ENCODE peak calls at places on chromosomes 13 and 19, in seven cellular contexts. One of them, this sample, is unnamed.

GRCh38 chr19:10766681-10767201 is 48.9 kb downstream of the DNM2 start:
- DNase-seq in IMR-90: peak
- DNase-seq in fibroblast of the aortic adventitia: peak
- DNase-seq in retinal pigment epithelial cell: no peak
- DNase-seq in uterus: no peak
- DNase-seq in fibroblast of pulmonary artery: peak
- DNase-seq in PC-9: no peak
- DNase-seq in this sample: peak

GRCh38 chr19:13001166-13001501 is 5.9 kb downstream of the NFIX start:
- DNase-seq in IMR-90: no peak
- DNase-seq in fibroblast of the aortic adventitia: no peak
- DNase-seq in retinal pigment epithelial cell: no peak
- DNase-seq in uterus: no peak
- DNase-seq in fibroblast of pulmonary artery: no peak
- DNase-seq in PC-9: no peak
- DNase-seq in this sample: no peak

GRCh38 chr13:26249551-26249950 is 4.4 kb upstream of the CDK8 start:
- DNase-seq in IMR-90: no peak
- DNase-seq in fibroblast of the aortic adventitia: no peak
- DNase-seq in retinal pigment epithelial cell: no peak
- DNase-seq in uterus: no peak
- DNase-seq in fibroblast of pulmonary artery: no peak
- DNase-seq in PC-9: no peak
- DNase-seq in this sample: no peak

GRCh38 chr19:46704379-46705076 is 12.4 kb downstream of the PRKD2 start:
- DNase-seq in IMR-90: no peak
- DNase-seq in fibroblast of the aortic adventitia: peak
- DNase-seq in retinal pigment epithelial cell: no peak
- DNase-seq in uterus: peak
- DNase-seq in fibroblast of pulmonary artery: peak
- DNase-seq in PC-9: peak
- DNase-seq in this sample: peak

GRCh38 chr19:35126624-35126959 is 8.3 kb downstream of the LGI4 start:
- DNase-seq in IMR-90: no peak
- DNase-seq in fibroblast of the aortic adventitia: no peak
- DNase-seq in retinal pigment epithelial cell: no peak
- DNase-seq in uterus: no peak
- DNase-seq in fibroblast of pulmonary artery: no peak
- DNase-seq in PC-9: no peak
- DNase-seq in this sample: peak

GRCh38 chr13:60433505-60433904 is 36.5 kb downstream of the TDRD3 start:
- DNase-seq in IMR-90: no peak
- DNase-seq in fibroblast of the aortic adventitia: no peak
- DNase-seq in retinal pigment epithelial cell: no peak
- DNase-seq in uterus: no peak
- DNase-seq in fibroblast of pulmonary artery: no peak
- DNase-seq in PC-9: no peak
- DNase-seq in this sample: no peak

GRCh38 chr13:98508280-98509074 is 68.4 kb downstream of the STK24 start:
- DNase-seq in IMR-90: peak
- DNase-seq in fibroblast of the aortic adventitia: peak
- DNase-seq in retinal pigment epithelial cell: peak
- DNase-seq in uterus: no peak
- DNase-seq in fibroblast of pulmonary artery: peak
- DNase-seq in PC-9: peak
- DNase-seq in this sample: peak

GRCh38 chr13:113806104-113806471 is 47.1 kb downstream of the TMEM255B start:
- DNase-seq in IMR-90: no peak
- DNase-seq in fibroblast of the aortic adventitia: no peak
- DNase-seq in retinal pigment epithelial cell: no peak
- DNase-seq in uterus: no peak
- DNase-seq in fibroblast of pulmonary artery: no peak
- DNase-seq in PC-9: no peak
- DNase-seq in this sample: no peak

GRCh38 chr13:28717170-28717569 is 1.6 kb downstream of the SLC46A3 start:
- DNase-seq in IMR-90: no peak
- DNase-seq in fibroblast of the aortic adventitia: no peak
- DNase-seq in retinal pigment epithelial cell: no peak
- DNase-seq in uterus: no peak
- DNase-seq in fibroblast of pulmonary artery: no peak
- DNase-seq in PC-9: no peak
- DNase-seq in this sample: no peak

GRCh38 chr13:96294930-96295657 is 205.2 kb downstream of the HS6ST3 start:
- DNase-seq in IMR-90: no peak
- DNase-seq in fibroblast of the aortic adventitia: no peak
- DNase-seq in retinal pigment epithelial cell: no peak
- DNase-seq in uterus: no peak
- DNase-seq in fibroblast of pulmonary artery: no peak
- DNase-seq in PC-9: no peak
- DNase-seq in this sample: no peak

GRCh38 chr13:36345438-36346221 is 564 bp downstream of the SPART start:
- DNase-seq in IMR-90: peak
- DNase-seq in fibroblast of the aortic adventitia: peak
- DNase-seq in retinal pigment epithelial cell: peak
- DNase-seq in uterus: peak
- DNase-seq in fibroblast of pulmonary artery: peak
- DNase-seq in PC-9: peak
- DNase-seq in this sample: peak

GRCh38 chr13:47220453-47221150 is 323.7 kb upstream of the HTR2A start:
- DNase-seq in IMR-90: peak
- DNase-seq in fibroblast of the aortic adventitia: peak
- DNase-seq in retinal pigment epithelial cell: peak
- DNase-seq in uterus: no peak
- DNase-seq in fibroblast of pulmonary artery: peak
- DNase-seq in PC-9: no peak
- DNase-seq in this sample: peak

GRCh38 chr19:48844472-48844871 is 8.2 kb upstream of the HSD17B14 start:
- DNase-seq in IMR-90: peak
- DNase-seq in fibroblast of the aortic adventitia: peak
- DNase-seq in retinal pigment epithelial cell: no peak
- DNase-seq in uterus: no peak
- DNase-seq in fibroblast of pulmonary artery: peak
- DNase-seq in PC-9: no peak
- DNase-seq in this sample: peak

GRCh38 chr19:14354445-14354844 is 26.8 kb upstream of the ADGRE5 start:
- DNase-seq in IMR-90: no peak
- DNase-seq in fibroblast of the aortic adventitia: no peak
- DNase-seq in retinal pigment epithelial cell: no peak
- DNase-seq in uterus: no peak
- DNase-seq in fibroblast of pulmonary artery: no peak
- DNase-seq in PC-9: no peak
- DNase-seq in this sample: no peak

GRCh38 chr19:33388231-33388816 is 14.8 kb downstream of the CEBPG start:
- DNase-seq in IMR-90: no peak
- DNase-seq in fibroblast of the aortic adventitia: peak
- DNase-seq in retinal pigment epithelial cell: no peak
- DNase-seq in uterus: no peak
- DNase-seq in fibroblast of pulmonary artery: no peak
- DNase-seq in PC-9: no peak
- DNase-seq in this sample: no peak

GRCh38 chr13:113654591-113655357 is 3.2 kb downstream of the ATP4B start:
- DNase-seq in IMR-90: no peak
- DNase-seq in fibroblast of the aortic adventitia: no peak
- DNase-seq in retinal pigment epithelial cell: no peak
- DNase-seq in uterus: peak
- DNase-seq in fibroblast of pulmonary artery: no peak
- DNase-seq in PC-9: no peak
- DNase-seq in this sample: no peak

GRCh38 chr19:47035127-47035494 is 13.3 kb downstream of the TMEM160 start:
- DNase-seq in IMR-90: no peak
- DNase-seq in fibroblast of the aortic adventitia: no peak
- DNase-seq in retinal pigment epithelial cell: peak
- DNase-seq in uterus: no peak
- DNase-seq in fibroblast of pulmonary artery: no peak
- DNase-seq in PC-9: no peak
- DNase-seq in this sample: no peak

GRCh38 chr13:38369058-38369457 is 19.4 kb downstream of the UFM1 start:
- DNase-seq in IMR-90: no peak
- DNase-seq in fibroblast of the aortic adventitia: no peak
- DNase-seq in retinal pigment epithelial cell: no peak
- DNase-seq in uterus: no peak
- DNase-seq in fibroblast of pulmonary artery: no peak
- DNase-seq in PC-9: no peak
- DNase-seq in this sample: no peak

DNA sequence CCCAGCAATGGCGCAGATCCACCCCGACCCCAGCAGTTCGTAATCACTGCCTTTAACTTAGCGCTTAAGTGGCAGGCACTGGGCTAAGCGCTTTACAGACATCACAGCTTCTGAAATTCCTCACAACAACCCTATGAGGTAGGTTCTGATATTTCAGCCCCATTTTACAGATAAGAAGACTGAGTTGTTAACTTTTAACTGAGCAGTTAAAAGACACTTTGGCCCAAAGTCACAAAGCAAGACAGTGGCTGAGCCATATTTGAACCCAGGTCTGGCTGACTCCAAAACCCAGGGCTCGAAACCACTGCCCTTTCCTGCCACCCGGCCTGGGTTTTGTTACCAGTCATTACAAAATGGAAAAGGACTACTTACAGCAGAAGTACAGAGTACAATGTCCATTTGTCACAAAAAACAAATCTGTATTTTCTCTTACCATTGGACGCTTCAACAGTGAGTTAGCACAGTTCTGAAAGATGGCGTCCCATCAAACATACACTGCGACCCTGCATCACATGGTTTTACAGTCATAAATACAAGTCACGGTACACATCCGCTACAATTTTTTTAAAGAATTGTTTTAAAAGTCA is 8.5 kb downstream of the HNRNPL start:
- DNase-seq in IMR-90: no peak
- DNase-seq in fibroblast of the aortic adventitia: no peak
- DNase-seq in retinal pigment epithelial cell: no peak
- DNase-seq in uterus: no peak
- DNase-seq in fibroblast of pulmonary artery: no peak
- DNase-seq in PC-9: no peak
- DNase-seq in this sample: no peak
- H3K4me3 ChIP-seq in IMR-90: no peak
- H3K4me3 ChIP-seq in fibroblast of the aortic adventitia: no peak
- H3K4me3 ChIP-seq in retinal pigment epithelial cell: no peak
- H3K4me3 ChIP-seq in uterus: no peak
- H3K4me3 ChIP-seq in fibroblast of pulmonary artery: no peak
- H3K4me3 ChIP-seq in PC-9: no peak
- H3K4me3 ChIP-seq in this sample: no peak

GRCh38 chr19:4624733-4625362 is 14.5 kb upstream of the TNFAIP8L1 start:
- DNase-seq in IMR-90: peak
- DNase-seq in fibroblast of the aortic adventitia: peak
- DNase-seq in retinal pigment epithelial cell: no peak
- DNase-seq in uterus: no peak
- DNase-seq in fibroblast of pulmonary artery: peak
- DNase-seq in PC-9: no peak
- DNase-seq in this sample: peak
- TF ChIP-seq CTCF in IMR-90: peak
- TF ChIP-seq CTCF in fibroblast of the aortic adventitia: peak
- TF ChIP-seq CTCF in retinal pigment epithelial cell: peak
- TF ChIP-seq CTCF in uterus: no peak
- TF ChIP-seq CTCF in fibroblast of pulmonary artery: peak
- TF ChIP-seq CTCF in PC-9: peak
- TF ChIP-seq CTCF in this sample: peak

GRCh38 chr13:39417131-39417530 is 185.9 kb downstream of the LHFPL6 start:
- DNase-seq in IMR-90: no peak
- DNase-seq in fibroblast of the aortic adventitia: no peak
- DNase-seq in retinal pigment epithelial cell: no peak
- DNase-seq in uterus: no peak
- DNase-seq in fibroblast of pulmonary artery: peak
- DNase-seq in PC-9: no peak
- DNase-seq in this sample: peak

GRCh38 chr13:39415003-39415402 is 188.0 kb downstream of the LHFPL6 start:
- DNase-seq in IMR-90: no peak
- DNase-seq in fibroblast of the aortic adventitia: peak
- DNase-seq in retinal pigment epithelial cell: peak
- DNase-seq in uterus: peak
- DNase-seq in fibroblast of pulmonary artery: peak
- DNase-seq in PC-9: no peak
- DNase-seq in this sample: peak

GRCh38 chr13:39414339-39414738 is 188.7 kb downstream of the LHFPL6 start:
- DNase-seq in IMR-90: no peak
- DNase-seq in fibroblast of the aortic adventitia: no peak
- DNase-seq in retinal pigment epithelial cell: no peak
- DNase-seq in uterus: no peak
- DNase-seq in fibroblast of pulmonary artery: no peak
- DNase-seq in PC-9: no peak
- DNase-seq in this sample: no peak

GRCh38 chr13:39417643-39418042 is 185.3 kb downstream of the LHFPL6 start:
- DNase-seq in IMR-90: peak
- DNase-seq in fibroblast of the aortic adventitia: peak
- DNase-seq in retinal pigment epithelial cell: peak
- DNase-seq in uterus: no peak
- DNase-seq in fibroblast of pulmonary artery: peak
- DNase-seq in PC-9: peak
- DNase-seq in this sample: peak

GRCh38 chr13:39415403-39415802 is 187.6 kb downstream of the LHFPL6 start:
- DNase-seq in IMR-90: peak
- DNase-seq in fibroblast of the aortic adventitia: peak
- DNase-seq in retinal pigment epithelial cell: peak
- DNase-seq in uterus: peak
- DNase-seq in fibroblast of pulmonary artery: peak
- DNase-seq in PC-9: no peak
- DNase-seq in this sample: peak
- H3K4me3 ChIP-seq in IMR-90: no peak
- H3K4me3 ChIP-seq in fibroblast of the aortic adventitia: peak
- H3K4me3 ChIP-seq in retinal pigment epithelial cell: no peak
- H3K4me3 ChIP-seq in uterus: no peak
- H3K4me3 ChIP-seq in fibroblast of pulmonary artery: peak
- H3K4me3 ChIP-seq in PC-9: no peak
- H3K4me3 ChIP-seq in this sample: no peak

DNA sequence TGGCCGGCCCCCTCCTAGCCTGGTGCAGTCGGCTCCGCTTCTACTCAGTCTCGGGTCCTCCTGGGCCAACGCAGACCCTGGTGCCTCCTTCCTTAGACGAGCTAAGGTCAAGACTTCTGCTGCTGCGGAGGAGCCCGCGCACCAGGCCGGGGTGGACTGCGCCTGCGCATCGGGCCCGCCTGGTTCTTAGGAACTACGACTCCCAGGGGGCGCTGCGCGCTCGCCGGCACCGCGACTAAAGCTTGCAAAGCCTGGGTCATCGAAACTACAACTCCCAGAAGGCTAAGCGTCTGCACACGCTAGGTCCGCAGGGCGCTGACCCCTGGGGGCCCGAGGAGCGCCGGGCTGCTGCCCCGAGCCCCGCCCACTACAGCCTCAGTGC is at the start of gene ZNF835:
- DNase-seq in IMR-90: no peak
- DNase-seq in fibroblast of the aortic adventitia: no peak
- DNase-seq in retinal pigment epithelial cell: no peak
- DNase-seq in uterus: peak
- DNase-seq in fibroblast of pulmonary artery: peak
- DNase-seq in PC-9: no peak
- DNase-seq in this sample: peak
- TF ChIP-seq CTCF in IMR-90: no peak
- TF ChIP-seq CTCF in fibroblast of the aortic adventitia: no peak
- TF ChIP-seq CTCF in retinal pigment epithelial cell: no peak
- TF ChIP-seq CTCF in uterus: peak
- TF ChIP-seq CTCF in fibroblast of pulmonary artery: no peak
- TF ChIP-seq CTCF in PC-9: no peak
- TF ChIP-seq CTCF in this sample: no peak

This sample was measured in cardiac fibroblast.